ENCODE peak calls at places on chromosome 6, in seven cellular contexts. M, D, J, H, B, L and T are unnamed samples.

GRCh38 chr6:111549744-111550143 is 55.9 kb downstream of the TRAF3IP2 start:
- DNase-seq in M (no peak), D (no peak), J (no peak), H (no peak), B (no peak), L (no peak), T (no peak)

GRCh38 chr6:143501851-143502250 is 9.7 kb downstream of the FUCA2 start:
- DNase-seq in M (no peak), D (no peak), J (no peak), H (no peak), B (no peak), L (no peak), T (no peak)

GRCh38 chr6:169529931-169530761 is 171.7 kb downstream of the WDR27 start:
- DNase-seq in M (no peak), D (no peak), J (no peak), H (no peak), B (peak; percentile 80), L (no peak), T (no peak)

GRCh38 chr6:143374014-143374413 is 76.5 kb downstream of the ADAT2 start:
- DNase-seq in M (no peak), D (no peak), J (no peak), H (no peak), B (no peak), L (no peak), T (no peak)

GRCh38 chr6:154579046-154579823 is 68.8 kb upstream of the CNKSR3 start:
- DNase-seq in M (no peak), D (no peak), J (no peak), H (no peak), B (no peak), L (no peak), T (no peak)

GRCh38 chr6:37705239-37706051 is 7.8 kb upstream of the MDGA1 start:
- DNase-seq in M (peak; percentile 65), D (no peak), J (peak; percentile 67), H (peak; percentile 30), B (peak; percentile 73), L (peak; percentile 62), T (peak; percentile 59)

GRCh38 chr6:89117285-89118108 is at the start of gene SRSF12:
- DNase-seq in M (no peak), D (no peak), J (no peak), H (no peak), B (peak; percentile 19), L (peak; percentile 48), T (no peak)

GRCh38 chr6:143279385-143279784 is 171.1 kb downstream of the ADAT2 start:
- DNase-seq in M (no peak), D (peak; percentile 13), J (no peak), H (no peak), B (peak; percentile 21), L (no peak), T (no peak)

GRCh38 chr6:114171473-114171872 is 171.3 kb downstream of the HS3ST5 start:
- DNase-seq in M (no peak), D (no peak), J (no peak), H (no peak), B (no peak), L (no peak), T (no peak)

GRCh38 chr6:5997420-5998093 is 9.2 kb downstream of the NRN1 start:
- DNase-seq in M (no peak), D (no peak), J (no peak), H (no peak), B (no peak), L (no peak), T (no peak)

GRCh38 chr6:47527274-47527673 is 49.7 kb downstream of the CD2AP start:
- DNase-seq in M (no peak), D (no peak), J (no peak), H (no peak), B (no peak), L (no peak), T (no peak)

GRCh38 chr6:84095156-84095555 is 61.6 kb downstream of the MRAP2 start:
- DNase-seq in M (no peak), D (no peak), J (no peak), H (no peak), B (no peak), L (no peak), T (no peak)

GRCh38 chr6:116015983-116016382 is 44.7 kb downstream of the FRK start:
- DNase-seq in M (no peak), D (no peak), J (no peak), H (no peak), B (no peak), L (no peak), T (no peak)

GRCh38 chr6:39933669-39934059 is 598 bp downstream of the MOCS1 start:
- DNase-seq in M (no peak), D (no peak), J (no peak), H (no peak), B (no peak), L (no peak), T (no peak)

GRCh38 chr6:98036344-98036743 is 753.3 kb upstream of the MMS22L start:
- DNase-seq in M (no peak), D (no peak), J (no peak), H (no peak), B (no peak), L (no peak), T (no peak)

GRCh38 chr6:13811627-13812358 is 2.6 kb downstream of the MCUR1 start:
- DNase-seq in M (no peak), D (no peak), J (no peak), H (no peak), B (no peak), L (no peak), T (peak; percentile 9)

GRCh38 chr6:121896771-121897170 is 461.3 kb downstream of the GJA1 start:
- DNase-seq in M (no peak), D (no peak), J (no peak), H (no peak), B (peak; percentile 26), L (no peak), T (no peak)

GRCh38 chr6:110761371-110761770 is 53.9 kb downstream of the CDK19 start:
- DNase-seq in M (no peak), D (no peak), J (no peak), H (no peak), B (no peak), L (no peak), T (no peak)

GRCh38 chr6:151118453-151119123 is 121.2 kb upstream of the AKAP12 start:
- DNase-seq in M (no peak), D (no peak), J (no peak), H (no peak), B (no peak), L (no peak), T (no peak)

GRCh38 chr6:3287976-3288707 is 29.4 kb downstream of the PSMG4 start:
- DNase-seq in M (no peak), D (no peak), J (no peak), H (no peak), B (no peak), L (no peak), T (no peak)

GRCh38 chr6:75196051-75196743 is 9.7 kb downstream of the COL12A1 start:
- DNase-seq in M (no peak), D (no peak), J (no peak), H (no peak), B (peak; percentile 80), L (no peak), T (no peak)

GRCh38 chr6:157535354-157536217 is 154.6 kb downstream of the ZDHHC14 start:
- DNase-seq in M (no peak), D (peak; percentile 72), J (no peak), H (peak; percentile 71), B (peak; percentile 80), L (no peak), T (no peak)

GRCh38 chr6:104954091-104954797 is 2.7 kb upstream of the LIN28B start:
- DNase-seq in M (no peak), D (no peak), J (no peak), H (no peak), B (no peak), L (no peak), T (no peak)

DNA sequence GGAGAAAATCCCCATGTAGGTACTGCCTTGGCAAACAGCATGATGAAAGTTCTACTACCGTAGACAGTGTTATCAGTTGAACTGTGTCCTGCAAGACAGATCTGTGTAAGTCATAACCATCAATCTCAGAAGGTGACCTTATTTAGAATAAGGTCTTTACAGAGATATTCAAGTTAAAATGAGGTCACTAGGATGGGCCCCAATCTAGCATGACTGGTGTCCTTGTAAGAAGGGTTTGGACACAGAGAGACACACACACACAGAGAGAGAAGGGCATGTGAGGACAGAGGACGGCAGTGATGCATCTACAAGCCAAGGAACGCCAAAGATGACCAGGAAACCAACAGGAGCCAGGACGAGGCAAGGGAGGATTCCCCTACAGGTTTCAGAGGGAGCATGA is 8.8 kb downstream of the TXNDC5 start:
- DNase-seq in M (no peak), D (no peak), J (no peak), H (no peak), B (no peak), L (no peak), T (no peak)
- H3K36me3 ChIP-seq in M (no peaks in the 10 kb centered on the region), D (peaks cover 49% of the 10 kb centered on the region), J (peaks cover 70% of the 10 kb centered on the region), H (peaks cover 19% of the 10 kb centered on the region), B (peaks cover 53% of the 10 kb centered on the region), L (peaks cover 81% of the 10 kb centered on the region), T (no peaks in the 10 kb centered on the region)

GRCh38 chr6:1310628-1311399 is 1.1 kb upstream of the FOXQ1 start:
- DNase-seq in M (no peak), D (peak; percentile 16), J (no peak), H (no peak), B (no peak), L (peak; percentile 79), T (no peak)
- TF ChIP-seq POLR2A in M (no peak), D (no peak), J (no peak), H (no peak), B (no peak), L (no peak), T (no peak)

GRCh38 chr6:119184008-119184665 is 105.7 kb upstream of the FAM184A start:
- DNase-seq in M (no peak), D (no peak), J (no peak), H (no peak), B (peak; percentile 30), L (no peak), T (no peak)

GRCh38 chr6:119186490-119186889 is 108.0 kb upstream of the FAM184A start:
- DNase-seq in M (no peak), D (no peak), J (no peak), H (no peak), B (no peak), L (no peak), T (no peak)

GRCh38 chr6:119190176-119190575 is 111.7 kb upstream of the FAM184A start:
- DNase-seq in M (no peak), D (no peak), J (no peak), H (no peak), B (no peak), L (no peak), T (no peak)

GRCh38 chr6:119189498-119189897 is 111.0 kb upstream of the FAM184A start:
- DNase-seq in M (no peak), D (no peak), J (no peak), H (no peak), B (no peak), L (no peak), T (no peak)

DNA sequence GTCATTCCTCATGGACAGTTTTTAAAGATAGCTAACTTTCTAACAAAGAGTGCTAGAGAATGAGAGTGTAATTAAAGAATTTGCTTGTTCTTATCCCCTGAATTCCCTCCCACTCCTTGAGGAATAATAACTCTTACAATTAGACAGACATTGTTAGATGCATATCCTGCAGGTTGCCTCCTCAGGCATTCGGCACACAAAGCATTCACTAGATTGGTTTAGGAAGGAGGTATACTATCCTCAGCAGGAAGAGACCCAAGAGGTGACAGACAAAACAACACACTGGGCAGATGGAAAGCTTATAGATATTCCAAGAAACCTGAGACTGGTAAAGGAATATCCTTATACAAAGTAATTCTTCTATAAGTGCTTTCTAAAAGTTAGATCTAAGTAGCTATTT is 109.1 kb upstream of the FAM184A start:
- DNase-seq in M (no peak), D (no peak), J (no peak), H (no peak), B (no peak), L (no peak), T (no peak)
- H3K36me3 ChIP-seq in M (no peaks in the 10 kb centered on the region), D (peaks cover 39% of the 10 kb centered on the region), J (no peaks in the 10 kb centered on the region), H (peaks cover 1% of the 10 kb centered on the region), B (no peaks in the 10 kb centered on the region), L (peaks cover 75% of the 10 kb centered on the region), T (peaks cover 66% of the 10 kb centered on the region)

GRCh38 chr6:15924893-15925292 is 204.0 kb upstream of the MYLIP start:
- DNase-seq in M (no peak), D (no peak), J (no peak), H (no peak), B (no peak), L (no peak), T (no peak)
- TF ChIP-seq POLR2A in M (no peak), D (no peak), J (no peak), H (no peak), B (no peak), L (no peak), T (no peak)